ENCODE peak calls at places on chromosomes 12 and 14, in ten cellular contexts. U, F, K, V, H, A, N, J, P and X are unnamed samples.
A peak's percentile ranks its signal among the peaks of the same experiment; 100 is the strongest.

GRCh38 chr14:65631040-65631439 is 218.5 kb downstream of the FUT8 start:
- DNase-seq in U (no peak), F (no peak), K (no peak), V (no peak), H (no peak), A (no peak), N (no peak), J (no peak), P (no peak), X (no peak)

GRCh38 chr12:18690653-18691052 is 47.2 kb downstream of the PLCZ1 start:
- DNase-seq in U (no peak), F (no peak), K (no peak), V (no peak), H (peak; percentile 95), A (no peak), N (no peak), J (no peak), P (no peak), X (no peak)

GRCh38 chr12:9064201-9064814 is 51.4 kb downstream of the A2M start:
- DNase-seq in U (peak; percentile 93), F (peak; percentile 55), K (peak; percentile 50), V (peak; percentile 72), H (peak; percentile 59), A (no peak), N (peak; percentile 79), J (peak; percentile 28), P (peak; percentile 70), X (no peak)

GRCh38 chr12:96208346-96208745 is 14.2 kb downstream of the ELK3 start:
- DNase-seq in U (no peak), F (no peak), K (no peak), V (no peak), H (peak; percentile 25), A (no peak), N (no peak), J (no peak), P (no peak), X (no peak)

GRCh38 chr12:90301734-90302133 is 593.1 kb upstream of the ATP2B1 start:
- DNase-seq in U (no peak), F (no peak), K (no peak), V (no peak), H (no peak), A (no peak), N (no peak), J (no peak), P (no peak), X (no peak)

GRCh38 chr14:77033622-77034521 is 5.4 kb upstream of the IRF2BPL start:
- DNase-seq in U (peak; percentile 95), F (peak; percentile 47), K (peak; percentile 80), V (peak; percentile 88), H (peak; percentile 99), A (peak; percentile 86), N (peak; percentile 73), J (peak; percentile 64), P (peak; percentile 83), X (peak; percentile 85)

GRCh38 chr12:112091563-112091962 is 17.0 kb downstream of the NAA25 start:
- DNase-seq in U (no peak), F (no peak), K (no peak), V (no peak), H (no peak), A (no peak), N (no peak), J (no peak), P (no peak), X (no peak)

GRCh38 chr14:44149597-44149996 is 357.5 kb downstream of the FSCB start:
- DNase-seq in U (peak; percentile 87), F (peak; percentile 28), K (no peak), V (no peak), H (peak; percentile 66), A (no peak), N (no peak), J (no peak), P (no peak), X (no peak)

GRCh38 chr12:101928556-101928955 is 51.2 kb downstream of the DRAM1 start:
- DNase-seq in U (no peak), F (no peak), K (no peak), V (no peak), H (no peak), A (no peak), N (no peak), J (no peak), P (no peak), X (no peak)

GRCh38 chr14:37247777-37248461 is 50.2 kb downstream of the MIPOL1 start:
- DNase-seq in U (no peak), F (no peak), K (peak; percentile 89), V (no peak), H (no peak), A (no peak), N (no peak), J (no peak), P (no peak), X (no peak)

GRCh38 chr14:20609215-20610001 is 18.2 kb upstream of the RNASE12 start:
- DNase-seq in U (peak; percentile 95), F (peak; percentile 81), K (peak; percentile 87), V (peak; percentile 60), H (peak; percentile 97), A (peak; percentile 74), N (peak; percentile 52), J (peak; percentile 34), P (peak; percentile 72), X (peak; percentile 54)

GRCh38 chr12:110135012-110135411 is 10.9 kb downstream of the IFT81 start:
- DNase-seq in U (no peak), F (peak; percentile 33), K (no peak), V (no peak), H (peak; percentile 44), A (peak; percentile 57), N (no peak), J (no peak), P (no peak), X (no peak)

GRCh38 chr12:124758266-124759200 is 105.1 kb downstream of the SCARB1 start:
- DNase-seq in U (peak; percentile 85), F (no peak), K (no peak), V (no peak), H (no peak), A (no peak), N (no peak), J (no peak), P (no peak), X (no peak)

GRCh38 chr14:81406863-81407262 is 6.7 kb upstream of the STON2 start:
- DNase-seq in U (no peak), F (peak; percentile 69), K (no peak), V (peak; percentile 78), H (peak; percentile 84), A (no peak), N (no peak), J (no peak), P (peak; percentile 58), X (no peak)

GRCh38 chr14:68786491-68787234 is 6.2 kb downstream of the ZFP36L1 start:
- DNase-seq in U (peak; percentile 65), F (peak; percentile 33), K (no peak), V (no peak), H (peak; percentile 50), A (no peak), N (peak; percentile 18), J (no peak), P (no peak), X (no peak)

GRCh38 chr12:95337176-95337575 is 119.6 kb downstream of the VEZT start:
- DNase-seq in U (peak; percentile 73), F (no peak), K (no peak), V (no peak), H (no peak), A (peak; percentile 79), N (no peak), J (no peak), P (no peak), X (no peak)

GRCh38 chr12:128191380-128191779 is 75.6 kb upstream of the TMEM132C start:
- DNase-seq in U (no peak), F (no peak), K (no peak), V (no peak), H (no peak), A (no peak), N (no peak), J (no peak), P (no peak), X (no peak)

GRCh38 chr12:25433581-25434325 is 119.3 kb downstream of the LMNTD1 start:
- DNase-seq in U (no peak), F (no peak), K (no peak), V (no peak), H (peak; percentile 60), A (no peak), N (no peak), J (no peak), P (no peak), X (no peak)

GRCh38 chr14:77318006-77318553 is 2.6 kb downstream of the POMT2 start:
- DNase-seq in U (no peak), F (no peak), K (no peak), V (no peak), H (no peak), A (no peak), N (peak; percentile 32), J (no peak), P (no peak), X (no peak)

GRCh38 chr14:78848234-78848820 is 678.2 kb downstream of the NRXN3 start:
- DNase-seq in U (peak; percentile 77), F (no peak), K (peak; percentile 7), V (no peak), H (peak; percentile 62), A (no peak), N (peak; percentile 14), J (no peak), P (no peak), X (no peak)

GRCh38 chr12:14366211-14366762 is 805 bp downstream of the ATF7IP start:
- DNase-seq in U (peak; percentile 60), F (peak; percentile 41), K (no peak), V (no peak), H (peak; percentile 29), A (peak; percentile 10), N (no peak), J (no peak), P (no peak), X (no peak)

GRCh38 chr14:65287264-65288131 is 125.0 kb upstream of the FUT8 start:
- DNase-seq in U (peak; percentile 21), F (peak; percentile 71), K (no peak), V (no peak), H (no peak), A (no peak), N (no peak), J (peak; percentile 23), P (no peak), X (no peak)

GRCh38 chr12:70052931-70053497 is 190.2 kb upstream of the CNOT2 start:
- DNase-seq in U (no peak), F (peak; percentile 93), K (no peak), V (no peak), H (peak; percentile 88), A (peak; percentile 35), N (no peak), J (no peak), P (peak; percentile 60), X (no peak)

GRCh38 chr14:61965030-61965745 is 203.0 kb downstream of the SNAPC1 start:
- DNase-seq in U (no peak), F (peak; percentile 53), K (no peak), V (no peak), H (peak; percentile 87), A (peak; percentile 22), N (no peak), J (no peak), P (no peak), X (no peak)

GRCh38 chr12:106599302-106599701 is 16.5 kb downstream of the RFX4 start:
- DNase-seq in U (no peak), F (no peak), K (no peak), V (no peak), H (no peak), A (no peak), N (no peak), J (no peak), P (no peak), X (no peak)

GRCh38 chr14:57418999-57419398 is 28.6 kb downstream of the NAA30 start:
- DNase-seq in U (no peak), F (no peak), K (no peak), V (no peak), H (no peak), A (no peak), N (no peak), J (no peak), P (no peak), X (no peak)

GRCh38 chr14:81829447-81829846 is 295.8 kb upstream of the SEL1L start:
- DNase-seq in U (no peak), F (no peak), K (no peak), V (peak; percentile 45), H (no peak), A (no peak), N (no peak), J (no peak), P (no peak), X (no peak)

GRCh38 chr12:53071591-53072551 is 7.3 kb downstream of the SPRYD3 start:
- DNase-seq in U (no peak), F (no peak), K (no peak), V (peak; percentile 89), H (no peak), A (no peak), N (no peak), J (no peak), P (peak; percentile 89), X (no peak)